ENCODE peak calls at places on chromosomes 3 and 15, in nine cellular contexts. G, I, E, O, C, R, Z, W and L are unnamed samples.

GRCh38 chr15:92082217-92082843 is 228.8 kb downstream of the SLCO3A1 start:
- DNase-seq in G (peak), I (peak), E (peak), O (no peak), C (peak), R (no peak), Z (peak), W (peak), L (peak)

GRCh38 chr3:172357850-172358754 is 90.2 kb downstream of the GHSR start:
- DNase-seq in G (no peak), I (no peak), E (peak), O (no peak), C (no peak), R (no peak), Z (peak), W (no peak), L (no peak)

GRCh38 chr3:98039322-98040024 is 4.4 kb upstream of the GABRR3 start:
- DNase-seq in G (peak), I (no peak), E (peak), O (no peak), C (peak), R (peak), Z (peak), W (peak), L (peak)

GRCh38 chr3:113910966-113911365 is 36.8 kb upstream of the ZDHHC23 start:
- DNase-seq in G (no peak), I (no peak), E (no peak), O (no peak), C (no peak), R (no peak), Z (peak), W (no peak), L (no peak)

GRCh38 chr3:102182162-102182561 is 252.7 kb upstream of the ZPLD1 start:
- DNase-seq in G (no peak), I (no peak), E (no peak), O (no peak), C (no peak), R (no peak), Z (peak), W (no peak), L (no peak)

GRCh38 chr3:59300727-59301134 is 250.9 kb upstream of the CFAP20DC start:
- DNase-seq in G (no peak), I (no peak), E (no peak), O (no peak), C (no peak), R (peak), Z (no peak), W (no peak), L (no peak)

GRCh38 chr15:74545776-74546656 is 5.0 kb downstream of the ARID3B start:
- DNase-seq in G (peak), I (peak), E (peak), O (peak), C (no peak), R (peak), Z (peak), W (peak), L (peak)

GRCh38 chr3:29438580-29438979 is 157.7 kb downstream of the RBMS3 start:
- DNase-seq in G (no peak), I (no peak), E (no peak), O (no peak), C (no peak), R (no peak), Z (no peak), W (no peak), L (no peak)

GRCh38 chr3:70308760-70309159 is 3.7 kb downstream of the MDFIC2 start:
- DNase-seq in G (peak), I (no peak), E (no peak), O (no peak), C (peak), R (no peak), Z (peak), W (no peak), L (no peak)
- TF ChIP-seq CTCF in G (no peak), I (peak), E (no peak), O (no peak), C (peak), R (peak), Z (no peak), W (peak), L (no peak)

DNA sequence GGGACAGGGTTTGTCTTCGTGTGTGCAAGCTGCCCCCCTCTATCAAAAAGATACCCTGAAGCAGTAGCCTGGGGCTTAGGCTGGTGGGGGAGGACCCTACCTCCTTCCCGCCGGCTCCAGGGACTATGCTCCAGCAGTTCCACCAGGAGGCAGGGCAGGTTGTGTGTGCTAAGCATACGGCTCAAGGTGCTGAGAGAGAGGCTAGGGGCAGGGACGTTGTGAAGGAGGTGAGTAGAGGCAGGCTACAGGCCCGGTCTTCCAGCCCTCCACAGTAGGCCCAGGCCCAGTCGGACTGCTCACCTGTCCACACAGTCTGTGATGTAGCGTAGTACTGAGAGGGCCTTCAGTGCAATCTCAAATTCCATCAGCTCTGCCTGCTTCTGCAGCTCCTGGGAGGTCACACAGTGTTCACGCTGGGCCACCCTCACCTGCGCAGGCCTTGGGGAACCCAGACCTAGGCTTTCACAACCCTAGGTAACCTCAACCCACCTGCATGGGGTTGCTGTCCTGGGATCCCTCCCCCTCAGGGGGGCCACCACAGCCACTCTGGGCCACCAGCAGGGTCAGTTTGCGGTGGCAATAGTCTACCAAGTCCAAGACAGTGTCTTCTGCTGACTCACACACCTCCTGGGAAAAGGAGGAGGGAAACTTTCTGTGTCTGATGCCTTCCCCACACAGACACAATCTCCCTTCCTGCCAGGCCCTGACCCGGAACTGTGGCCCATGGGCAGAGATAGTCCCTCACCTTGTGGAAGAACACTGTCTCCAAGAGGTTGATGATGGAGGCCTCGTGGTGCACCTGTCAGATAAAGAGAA is 2.4 kb upstream of the RASSF1 start:
- DNase-seq in G (peak), I (no peak), E (no peak), O (no peak), C (peak), R (no peak), Z (no peak), W (no peak), L (no peak)
- TF ChIP-seq CTCF in G (no peak), I (no peak), E (no peak), O (no peak), C (peak), R (peak), Z (no peak), W (no peak), L (no peak)

GRCh38 chr3:34387831-34388564 is 589.6 kb downstream of the PDCD6IP start:
- DNase-seq in G (peak), I (no peak), E (no peak), O (no peak), C (no peak), R (no peak), Z (no peak), W (no peak), L (no peak)
- TF ChIP-seq CTCF in G (no peak), I (no peak), E (no peak), O (no peak), C (peak), R (no peak), Z (no peak), W (no peak), L (no peak)

DNA sequence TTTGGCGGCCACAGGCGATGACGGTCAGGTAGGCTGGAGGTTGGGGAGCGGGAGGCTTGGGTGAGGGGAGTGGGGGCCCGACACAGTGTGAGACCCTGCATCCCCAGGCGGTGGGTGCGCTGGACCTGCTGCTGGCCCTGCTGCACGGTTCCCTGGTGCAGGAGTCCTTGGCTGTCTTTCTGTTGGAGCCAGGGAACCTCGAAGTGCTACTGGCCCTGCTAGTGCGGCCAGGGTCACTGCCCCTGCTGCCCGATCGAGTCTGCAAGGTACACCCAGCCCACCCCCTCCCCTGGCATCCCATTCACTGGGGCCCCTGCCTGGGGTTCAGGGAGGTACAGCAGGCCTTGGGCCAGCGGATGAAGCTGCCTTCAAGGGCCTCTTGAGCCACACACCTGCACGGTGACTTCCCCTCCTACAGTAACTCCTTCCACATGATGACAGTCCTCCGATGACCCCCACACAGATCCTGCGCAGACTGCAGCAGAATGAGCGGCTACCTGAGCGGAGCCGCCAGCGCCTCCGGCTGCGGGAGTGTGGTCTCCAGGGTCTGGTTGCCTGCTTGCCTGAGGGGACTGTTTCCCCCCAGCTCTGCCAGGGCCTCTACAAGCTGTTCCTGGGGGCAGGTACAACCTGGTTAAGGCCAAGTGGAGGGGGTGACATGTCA is 19.5 kb downstream of the NBEAL2 start:
- DNase-seq in G (no peak), I (peak), E (no peak), O (no peak), C (no peak), R (no peak), Z (no peak), W (no peak), L (peak)
- TF ChIP-seq CTCF in G (peak), I (no peak), E (no peak), O (no peak), C (no peak), R (no peak), Z (no peak), W (no peak), L (peak)

GRCh38 chr3:196694202-196694638 is 17.8 kb downstream of the CEP19 start:
- DNase-seq in G (no peak), I (no peak), E (no peak), O (no peak), C (no peak), R (no peak), Z (peak), W (peak), L (no peak)
- TF ChIP-seq CTCF in G (no peak), I (peak), E (no peak), O (no peak), C (no peak), R (peak), Z (no peak), W (no peak), L (no peak)

DNA sequence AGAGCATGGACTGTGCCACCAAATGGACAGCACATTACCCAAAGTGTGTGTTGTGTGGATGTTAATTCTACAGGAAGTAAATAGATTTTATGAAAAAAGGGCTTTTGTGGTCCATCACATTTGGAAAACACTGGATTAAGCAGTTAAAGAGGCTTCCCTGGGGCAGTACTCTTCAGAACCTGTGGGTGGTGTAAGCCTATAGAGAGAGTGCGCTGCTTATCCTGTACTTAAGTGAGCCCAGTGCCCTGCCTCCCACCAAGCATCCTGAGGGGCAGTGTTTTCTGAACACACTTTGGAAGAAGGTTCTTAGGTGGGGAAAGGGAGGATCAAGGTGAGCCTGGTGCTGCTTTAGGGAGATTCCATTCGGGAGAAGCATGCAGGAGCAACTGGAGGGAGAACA is 10.9 kb downstream of the TTLL3 start:
- DNase-seq in G (peak), I (peak), E (no peak), O (no peak), C (peak), R (no peak), Z (peak), W (no peak), L (no peak)
- TF ChIP-seq CTCF in G (peak), I (no peak), E (peak), O (peak), C (peak), R (peak), Z (peak), W (no peak), L (peak)

DNA sequence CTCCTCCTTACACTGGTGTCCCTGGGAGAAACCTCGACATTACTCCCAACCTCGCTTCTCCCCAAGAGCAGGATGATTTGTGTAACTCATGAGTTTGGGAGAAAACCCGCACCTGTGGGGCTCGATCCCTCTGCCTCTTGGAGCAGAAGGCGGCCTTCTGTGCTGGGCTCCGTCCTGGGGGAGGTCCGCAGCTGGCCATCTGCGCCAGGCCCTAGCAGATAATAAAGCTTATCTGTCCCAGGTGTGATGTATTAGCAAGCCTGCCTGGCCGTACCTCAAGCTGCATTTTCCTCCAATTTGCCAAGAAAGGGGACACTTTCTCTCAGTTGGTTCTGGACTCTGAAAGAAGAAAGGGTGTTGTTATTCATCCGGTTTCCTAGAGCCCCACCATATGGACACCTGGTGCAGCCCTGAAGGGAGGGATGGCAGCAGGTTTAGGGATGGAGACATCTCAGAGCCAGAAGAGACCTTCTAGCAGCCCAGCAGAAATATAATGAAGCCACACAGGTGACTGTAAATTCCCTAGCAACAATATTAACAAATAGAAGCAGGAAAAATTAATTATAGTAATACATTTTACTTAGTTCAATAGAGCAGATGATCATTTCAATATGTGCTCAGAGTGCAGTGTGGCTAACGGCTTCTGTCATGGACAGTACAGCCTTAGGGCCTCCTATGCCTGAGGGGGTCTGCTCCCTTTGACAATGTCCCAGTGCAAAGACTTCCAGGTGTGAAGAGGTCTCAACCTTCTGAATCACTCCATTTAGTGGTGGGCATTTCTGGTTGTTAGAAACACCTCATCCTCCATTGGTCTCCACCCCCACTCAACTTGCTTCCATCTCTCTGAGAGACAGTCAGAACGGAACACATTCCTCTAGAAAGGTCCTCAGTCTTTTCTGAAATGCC is 94.8 kb downstream of the CPN2 start:
- DNase-seq in G (no peak), I (no peak), E (no peak), O (peak), C (no peak), R (no peak), Z (no peak), W (no peak), L (no peak)
- TF ChIP-seq CTCF in G (no peak), I (no peak), E (no peak), O (no peak), C (no peak), R (peak), Z (no peak), W (no peak), L (no peak)